ENCODE peak calls at places on chromosomes 1 and 21, in ten cellular contexts. W is lung; K is stimulated activated CD4-positive, alpha-beta T cell treated with anti-CD3 and anti-CD28 coated beads, Interleukin-1b, Interleukin-23, amount 100 ng/mL, for 24 hours; E is dorsolateral prefrontal cortex; F is endothelial cell of umbilical vein; R is lower leg skin; L is AG08396; Y is LHCN-M2; D is HS-27A; P is K562. J is an unnamed sample.

GRCh38 chr1:212040629-212041028 is 5.1 kb downstream of the DTL start:
- DNase-seq in F (peak; percentile 31), K (no peak), E (no peak), P (no peak), D (no peak), L (no peak), R (no peak), Y (no peak), W (no peak), J (no peak)

GRCh38 chr1:51237714-51238403 is 1.8 kb downstream of the RNF11 start:
- DNase-seq in Y (peak; percentile 49), D (no peak), P (no peak), L (peak; percentile 51), E (no peak), W (no peak), K (no peak), R (no peak), F (peak; percentile 58), J (no peak)

GRCh38 chr1:3237570-3237969 is 168.6 kb downstream of the PRDM16 start:
- DNase-seq in K (no peak), L (no peak), D (no peak), R (no peak), F (no peak), Y (no peak), P (no peak), E (no peak), W (no peak), J (no peak)

GRCh38 chr1:184905601-184906322 is 68.5 kb downstream of the NIBAN1 start:
- DNase-seq in Y (no peak), K (no peak), E (no peak), D (no peak), F (no peak), R (no peak), P (no peak), L (no peak), W (no peak), J (no peak)

GRCh38 chr1:7388488-7389185 is 382.5 kb upstream of the VAMP3 start:
- DNase-seq in F (peak; percentile 51), L (no peak), K (no peak), P (no peak), Y (peak; percentile 59), R (peak; percentile 14), D (no peak), E (peak; percentile 83), W (no peak), J (peak; percentile 46)

GRCh38 chr1:64133036-64133435 is 70.4 kb upstream of the UBE2U start:
- DNase-seq in K (no peak), E (no peak), D (peak; percentile 95), P (no peak), L (peak; percentile 62), R (no peak), W (no peak), Y (peak; percentile 99), F (peak; percentile 5), J (no peak)

GRCh38 chr1:46030876-46031660 is 101.4 kb downstream of the PIK3R3 start:
- DNase-seq in K (no peak), R (no peak), D (no peak), E (no peak), P (no peak), W (no peak), L (no peak), F (no peak), Y (peak; percentile 19), J (no peak)

GRCh38 chr1:165845992-165846748 is 18.8 kb downstream of the UCK2 start:
- DNase-seq in W (no peak), R (no peak), K (no peak), L (no peak), E (no peak), F (no peak), P (no peak), D (no peak), Y (no peak), J (no peak)

GRCh38 chr1:71157151-71157550 is 76.3 kb upstream of the ZRANB2 start:
- DNase-seq in W (no peak), P (no peak), R (no peak), L (no peak), Y (no peak), F (no peak), K (no peak), D (no peak), E (no peak), J (no peak)

GRCh38 chr1:44641126-44642102 is 32.9 kb downstream of the TMEM53 start:
- DNase-seq in F (no peak), K (no peak), W (no peak), P (no peak), E (no peak), Y (no peak), L (no peak), R (no peak), D (no peak), J (peak; percentile 61)

GRCh38 chr21:32719085-32719484 is 8.7 kb downstream of the SYNJ1 start:
- DNase-seq in F (no peak), L (no peak), R (no peak), K (no peak), W (no peak), Y (no peak), P (no peak), E (no peak), D (no peak), J (no peak)

GRCh38 chr21:42997053-42997452 is 22.7 kb downstream of the PKNOX1 start:
- DNase-seq in F (no peak), R (peak; percentile 67), K (no peak), W (peak; percentile 40), E (peak; percentile 80), D (no peak), L (peak; percentile 82), P (no peak), Y (peak; percentile 93), J (peak; percentile 50)

GRCh38 chr1:202045699-202046098 is 35.3 kb downstream of the ELF3 start:
- DNase-seq in L (no peak), P (peak; percentile 8), F (no peak), R (no peak), Y (no peak), E (no peak), K (no peak), W (no peak), D (no peak), J (no peak)

GRCh38 chr1:12709696-12710095 is 6.2 kb upstream of the AADACL3 start:
- DNase-seq in F (no peak), W (no peak), K (no peak), D (peak; percentile 20), Y (no peak), E (no peak), P (no peak), L (no peak), R (no peak), J (no peak)

GRCh38 chr1:26278303-26278702 is 1.6 kb upstream of the SH3BGRL3 start:
- DNase-seq in L (peak; percentile 74), K (no peak), R (peak; percentile 92), W (peak; percentile 56), D (peak; percentile 73), E (no peak), F (no peak), P (no peak), Y (peak; percentile 56), J (no peak)

GRCh38 chr1:11080931-11081330 is 18.7 kb downstream of the EXOSC10 start:
- DNase-seq in D (no peak), R (no peak), E (no peak), Y (no peak), P (no peak), K (no peak), F (no peak), L (no peak), W (no peak), J (no peak)

GRCh38 chr1:242447682-242448081 is 76.8 kb downstream of the PLD5 start:
- DNase-seq in D (no peak), P (no peak), F (no peak), Y (no peak), R (no peak), W (no peak), K (no peak), L (no peak), E (no peak), J (no peak)

GRCh38 chr1:32990887-32991286 is 26.3 kb upstream of the RNF19B start:
- DNase-seq in K (no peak), E (no peak), R (no peak), F (no peak), Y (no peak), P (no peak), W (no peak), L (no peak), D (no peak), J (no peak)

GRCh38 chr1:232438476-232438875 is 191.5 kb downstream of the SIPA1L2 start:
- DNase-seq in L (no peak), R (no peak), W (no peak), P (no peak), E (no peak), K (no peak), D (no peak), F (no peak), Y (no peak), J (no peak)

GRCh38 chr1:209769171-209769904 is 13.5 kb downstream of the TRAF3IP3 start:
- DNase-seq in K (peak; percentile 63), E (peak; percentile 30), Y (peak; percentile 83), R (peak; percentile 59), F (peak; percentile 94), W (peak; percentile 61), D (peak; percentile 61), L (peak; percentile 73), P (no peak), J (peak; percentile 53)

GRCh38 chr1:110485725-110486124 is 33.2 kb downstream of the KCNA10 start:
- DNase-seq in P (no peak), F (no peak), D (no peak), Y (no peak), L (no peak), K (no peak), R (no peak), E (no peak), W (no peak), J (no peak)